ENCODE peak calls at places on chromosomes 11 and 22, in five cellular contexts. One of them, this sample, is unnamed.

GRCh38 chr22:45995405-45996101 is 18.6 kb upstream of the WNT7B start:
- DNase-seq in WTC11: no peak
- DNase-seq in fibroblast of the conjunctiva: no peak
- DNase-seq in stimulated activated CD4-positive, alpha-beta T cell treated with anti-CD3 and anti-CD28 coated beads, TNF-alpha, amount 100 ng/mL, for 24 hours: no peak
- DNase-seq in progenitor cell of endocrine pancreas: no peak
- DNase-seq in this sample: no peak

GRCh38 chr11:703515-703914 is 2.5 kb upstream of the EPS8L2 start:
- DNase-seq in WTC11: no peak
- DNase-seq in fibroblast of the conjunctiva: no peak
- DNase-seq in stimulated activated CD4-positive, alpha-beta T cell treated with anti-CD3 and anti-CD28 coated beads, TNF-alpha, amount 100 ng/mL, for 24 hours: no peak
- DNase-seq in progenitor cell of endocrine pancreas: no peak
- DNase-seq in this sample: no peak

GRCh38 chr11:58395581-58395980 is 11.1 kb downstream of the OR5B3 start:
- DNase-seq in WTC11: no peak
- DNase-seq in fibroblast of the conjunctiva: no peak
- DNase-seq in stimulated activated CD4-positive, alpha-beta T cell treated with anti-CD3 and anti-CD28 coated beads, TNF-alpha, amount 100 ng/mL, for 24 hours: no peak
- DNase-seq in progenitor cell of endocrine pancreas: no peak
- DNase-seq in this sample: no peak

GRCh38 chr22:36510966-36511881 is 4.4 kb upstream of the FOXRED2 start:
- DNase-seq in WTC11: peak
- DNase-seq in fibroblast of the conjunctiva: peak
- DNase-seq in stimulated activated CD4-positive, alpha-beta T cell treated with anti-CD3 and anti-CD28 coated beads, TNF-alpha, amount 100 ng/mL, for 24 hours: no peak
- DNase-seq in progenitor cell of endocrine pancreas: peak
- DNase-seq in this sample: peak

GRCh38 chr11:3808846-3809623 is 675 bp downstream of the PGAP2 start:
- DNase-seq in WTC11: peak
- DNase-seq in fibroblast of the conjunctiva: peak
- DNase-seq in stimulated activated CD4-positive, alpha-beta T cell treated with anti-CD3 and anti-CD28 coated beads, TNF-alpha, amount 100 ng/mL, for 24 hours: no peak
- DNase-seq in progenitor cell of endocrine pancreas: no peak
- DNase-seq in this sample: no peak

GRCh38 chr11:104093426-104094280 is 57.2 kb downstream of the DDI1 start:
- DNase-seq in WTC11: no peak
- DNase-seq in fibroblast of the conjunctiva: no peak
- DNase-seq in stimulated activated CD4-positive, alpha-beta T cell treated with anti-CD3 and anti-CD28 coated beads, TNF-alpha, amount 100 ng/mL, for 24 hours: no peak
- DNase-seq in progenitor cell of endocrine pancreas: no peak
- DNase-seq in this sample: no peak

GRCh38 chr22:29216873-29217666 is 11.4 kb downstream of the EMID1 start:
- DNase-seq in WTC11: no peak
- DNase-seq in fibroblast of the conjunctiva: no peak
- DNase-seq in stimulated activated CD4-positive, alpha-beta T cell treated with anti-CD3 and anti-CD28 coated beads, TNF-alpha, amount 100 ng/mL, for 24 hours: no peak
- DNase-seq in progenitor cell of endocrine pancreas: no peak
- DNase-seq in this sample: no peak

GRCh38 chr11:17602105-17603001 is 55.3 kb downstream of the OTOG start:
- DNase-seq in WTC11: no peak
- DNase-seq in fibroblast of the conjunctiva: no peak
- DNase-seq in stimulated activated CD4-positive, alpha-beta T cell treated with anti-CD3 and anti-CD28 coated beads, TNF-alpha, amount 100 ng/mL, for 24 hours: no peak
- DNase-seq in progenitor cell of endocrine pancreas: no peak
- DNase-seq in this sample: no peak

GRCh38 chr11:11313426-11313825 is 39.6 kb downstream of the CSNK2A3 start:
- DNase-seq in WTC11: no peak
- DNase-seq in fibroblast of the conjunctiva: peak
- DNase-seq in stimulated activated CD4-positive, alpha-beta T cell treated with anti-CD3 and anti-CD28 coated beads, TNF-alpha, amount 100 ng/mL, for 24 hours: no peak
- DNase-seq in progenitor cell of endocrine pancreas: no peak
- DNase-seq in this sample: no peak